ENCODE peak calls at places on chromosomes 7 and 10, in seven cellular contexts. W, K, I, Y, V, O and E are unnamed samples.

GRCh38 chr10:68175954-68176353 is 56.0 kb downstream of the ATOH7 start:
- DNase-seq in W (no peak), K (no peak), I (no peak), Y (no peak), V (no peak), O (no peak), E (no peak)

GRCh38 chr10:12675171-12675570 is 325.8 kb downstream of the CAMK1D start:
- DNase-seq in W (no peak), K (no peak), I (no peak), Y (no peak), V (no peak), O (no peak), E (no peak)

GRCh38 chr7:157235357-157236018 is 96.8 kb downstream of the UBE3C start:
- DNase-seq in W (no peak), K (no peak), I (no peak), Y (no peak), V (no peak), O (no peak), E (no peak)

GRCh38 chr7:70694357-70694908 is 437.5 kb upstream of the GALNT17 start:
- DNase-seq in W (peak), K (peak), I (no peak), Y (no peak), V (peak), O (no peak), E (no peak)

GRCh38 chr7:128221929-128222403 is 19.1 kb upstream of the LEP start:
- DNase-seq in W (no peak), K (no peak), I (no peak), Y (no peak), V (no peak), O (no peak), E (no peak)

GRCh38 chr10:127337801-127338200 is 141.4 kb upstream of the INSYN2A start:
- DNase-seq in W (no peak), K (no peak), I (no peak), Y (no peak), V (no peak), O (no peak), E (no peak)

GRCh38 chr10:131979821-131980270 is 1.9 kb downstream of the BNIP3 start:
- DNase-seq in W (no peak), K (no peak), I (no peak), Y (no peak), V (no peak), O (no peak), E (no peak)

GRCh38 chr7:90642978-90643377 is 46.9 kb downstream of the CDK14 start:
- DNase-seq in W (no peak), K (no peak), I (no peak), Y (no peak), V (no peak), O (no peak), E (no peak)

GRCh38 chr10:16999665-17000451 is 129.8 kb downstream of the CUBN start:
- DNase-seq in W (no peak), K (no peak), I (no peak), Y (no peak), V (no peak), O (no peak), E (no peak)

GRCh38 chr10:125060851-125061556 is 99.4 kb downstream of the CTBP2 start:
- DNase-seq in W (peak), K (peak), I (no peak), Y (peak), V (peak), O (no peak), E (no peak)

GRCh38 chr7:4100148-4100547 is 581.9 kb upstream of the FOXK1 start:
- DNase-seq in W (no peak), K (no peak), I (no peak), Y (no peak), V (no peak), O (no peak), E (no peak)

GRCh38 chr10:79127151-79127961 is 58.6 kb downstream of the ZMIZ1 start:
- DNase-seq in W (peak), K (no peak), I (no peak), Y (no peak), V (no peak), O (no peak), E (peak)

GRCh38 chr7:40572810-40573470 is 438.1 kb downstream of the SUGCT start:
- DNase-seq in W (no peak), K (no peak), I (no peak), Y (no peak), V (no peak), O (no peak), E (no peak)

DNA sequence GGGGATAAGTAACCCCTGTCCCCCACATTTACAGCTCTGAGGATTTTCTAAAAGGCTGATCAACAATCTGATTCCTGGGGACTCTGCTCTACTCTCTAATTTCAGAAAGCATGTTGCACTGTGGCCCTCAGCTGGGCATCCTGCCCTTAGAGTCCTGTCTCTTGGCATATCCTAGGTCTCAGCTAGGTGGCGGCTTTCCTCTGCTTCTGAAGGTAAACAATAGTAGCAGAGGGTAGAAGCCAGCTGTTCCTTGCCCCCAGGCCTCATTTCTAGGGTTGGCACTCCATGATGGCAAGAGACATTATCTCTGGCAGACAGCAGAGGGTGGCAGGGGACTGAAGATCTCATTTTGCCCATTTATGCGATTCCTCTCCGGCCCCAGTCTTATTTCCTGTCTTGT is 77.0 kb downstream of the ADCYAP1R1 start:
- DNase-seq in W (no peak), K (no peak), I (no peak), Y (no peak), V (no peak), O (no peak), E (no peak)
- TF ChIP-seq CTCF in W (no peak), K (no peak), I (no peak), Y (no peak), V (no peak), O (no peak), E (peak)

GRCh38 chr10:120926611-120927010 is 75.4 kb downstream of the WDR11 start:
- DNase-seq in W (no peak), K (no peak), I (no peak), Y (no peak), V (no peak), O (no peak), E (no peak)
- TF ChIP-seq CTCF in W (no peak), K (no peak), I (no peak), Y (no peak), V (no peak), O (no peak), E (no peak)

GRCh38 chr7:134694299-134694698 is 47.6 kb downstream of the BPGM start:
- DNase-seq in W (no peak), K (no peak), I (no peak), Y (peak), V (no peak), O (no peak), E (no peak)
- TF ChIP-seq CTCF in W (peak), K (peak), I (peak), Y (peak), V (peak), O (no peak), E (peak)

GRCh38 chr10:103781329-103782061 is 73.9 kb downstream of the SH3PXD2A start:
- DNase-seq in W (no peak), K (no peak), I (peak), Y (no peak), V (no peak), O (no peak), E (no peak)
- TF ChIP-seq CTCF in W (no peak), K (no peak), I (peak), Y (no peak), V (peak), O (no peak), E (peak)

DNA sequence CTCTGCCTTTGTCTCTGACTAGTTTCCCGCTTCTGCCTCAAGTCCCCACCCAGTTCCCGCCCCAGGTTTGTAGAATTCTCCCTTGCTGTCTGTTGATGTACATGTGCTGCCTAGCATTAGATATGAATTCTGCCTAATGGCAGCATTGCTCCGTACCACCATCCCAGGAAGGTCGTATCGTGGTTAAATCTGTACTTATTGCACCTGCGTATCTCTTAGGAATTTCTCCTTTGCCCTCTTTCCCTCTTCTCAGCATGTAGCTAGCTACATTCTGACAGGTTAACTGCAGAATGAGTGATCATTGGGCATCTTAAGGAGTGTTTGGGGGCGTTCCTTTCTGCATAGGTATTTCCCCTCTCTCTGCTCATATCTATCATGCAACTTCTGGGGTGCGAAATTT is 293.1 kb downstream of the GPR158 start:
- DNase-seq in W (no peak), K (no peak), I (no peak), Y (no peak), V (no peak), O (no peak), E (no peak)
- TF ChIP-seq CTCF in W (no peak), K (no peak), I (no peak), Y (no peak), V (no peak), O (no peak), E (no peak)

GRCh38 chr10:31926765-31927596 is 1.6 kb downstream of the ARHGAP12 start:
- DNase-seq in W (no peak), K (no peak), I (no peak), Y (no peak), V (no peak), O (no peak), E (no peak)

GRCh38 chr10:31928531-31929259 is at the start of gene ARHGAP12:
- DNase-seq in W (peak), K (peak), I (no peak), Y (peak), V (peak), O (peak), E (peak)

GRCh38 chr10:31926154-31926553 is 2.5 kb downstream of the ARHGAP12 start:
- DNase-seq in W (no peak), K (no peak), I (no peak), Y (no peak), V (no peak), O (no peak), E (no peak)

GRCh38 chr10:31929260-31929985 is 792 bp upstream of the ARHGAP12 start:
- DNase-seq in W (peak), K (peak), I (no peak), Y (peak), V (no peak), O (no peak), E (no peak)

DNA sequence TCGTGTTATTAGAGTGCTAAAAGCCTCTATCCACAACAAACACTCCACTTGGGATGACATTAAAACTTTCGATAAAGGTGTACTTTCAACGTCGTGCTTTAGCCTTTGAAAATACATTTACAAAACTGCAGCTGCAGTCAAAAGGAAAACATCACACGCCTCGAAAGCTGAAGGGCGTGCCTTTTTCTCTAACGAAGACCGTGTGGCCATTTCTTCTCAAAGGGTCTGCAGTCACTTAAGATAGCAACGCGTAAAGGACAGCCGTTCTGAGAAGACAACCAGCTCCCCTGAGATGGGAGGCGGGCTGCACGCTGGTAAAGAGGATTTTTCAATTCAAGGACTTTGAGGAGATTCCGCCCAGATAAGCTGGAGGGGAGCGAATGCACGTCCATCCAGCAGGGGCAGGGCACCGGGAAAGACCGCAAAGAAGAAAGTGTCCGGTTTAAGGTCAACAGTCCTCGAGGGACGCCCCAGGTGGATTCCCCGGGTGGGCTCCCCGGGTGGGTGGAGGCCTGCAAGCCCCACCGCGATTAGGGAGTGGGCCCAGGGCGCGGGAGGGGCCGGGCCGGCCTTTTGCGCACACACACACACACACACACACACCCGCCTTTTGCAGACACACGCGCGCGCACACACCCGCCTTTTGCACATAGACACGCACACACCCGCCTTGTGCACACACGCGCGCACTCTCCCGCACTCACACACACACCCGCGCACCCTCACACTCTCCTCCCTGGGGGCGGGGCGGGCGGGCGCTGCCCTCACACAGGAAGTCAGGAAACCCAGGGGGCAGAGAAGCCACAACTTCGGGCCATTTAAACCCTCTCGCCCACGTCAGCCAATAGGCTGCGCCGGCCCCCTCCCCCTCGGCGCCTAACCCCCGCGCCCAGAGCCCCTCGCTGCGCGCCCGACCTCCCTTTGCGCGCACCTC is 767 bp downstream of the ARHGAP12 start:
- DNase-seq in W (peak), K (peak), I (no peak), Y (peak), V (peak), O (peak), E (peak)
- TF ChIP-seq CTCF in W (peak), K (no peak), I (peak), Y (no peak), V (peak), O (no peak), E (peak)

GRCh38 chr10:90583416-90583815 is 274.4 kb downstream of the HTR7 start:
- DNase-seq in W (no peak), K (no peak), I (no peak), Y (no peak), V (no peak), O (no peak), E (no peak)

GRCh38 chr10:90577569-90577968 is 280.3 kb downstream of the HTR7 start:
- DNase-seq in W (no peak), K (no peak), I (no peak), Y (no peak), V (no peak), O (no peak), E (no peak)

GRCh38 chr10:90579602-90580242 is 278.1 kb downstream of the HTR7 start:
- DNase-seq in W (no peak), K (no peak), I (no peak), Y (peak), V (no peak), O (no peak), E (no peak)
- TF ChIP-seq CTCF in W (no peak), K (no peak), I (peak), Y (peak), V (no peak), O (no peak), E (peak)

GRCh38 chr7:131081308-131081707 is 246.4 kb upstream of the MKLN1 start:
- DNase-seq in W (no peak), K (no peak), I (no peak), Y (no peak), V (no peak), O (no peak), E (no peak)

GRCh38 chr7:131087756-131088658 is 239.7 kb upstream of the MKLN1 start:
- DNase-seq in W (no peak), K (no peak), I (no peak), Y (no peak), V (no peak), O (no peak), E (no peak)

GRCh38 chr7:131080754-131081153 is 246.9 kb upstream of the MKLN1 start:
- DNase-seq in W (no peak), K (no peak), I (no peak), Y (no peak), V (no peak), O (no peak), E (no peak)

DNA sequence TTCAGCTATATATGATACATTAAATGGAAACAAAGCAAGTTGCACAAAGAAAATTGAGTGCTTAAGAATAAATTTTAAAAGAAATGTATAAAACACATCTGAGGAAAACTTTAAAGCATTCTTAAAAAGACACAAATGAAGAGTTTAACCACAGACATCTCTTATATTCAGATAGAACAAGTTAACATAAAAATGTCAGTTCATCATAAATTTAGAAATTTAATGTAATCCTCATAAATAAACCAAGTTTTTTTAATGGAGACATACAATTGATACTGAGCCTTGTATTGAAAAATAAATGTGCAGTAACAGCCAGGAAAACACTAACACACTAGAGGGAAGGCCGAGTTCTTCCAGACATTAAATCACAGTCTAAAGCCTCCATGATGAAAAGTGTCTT is 243.9 kb upstream of the MKLN1 start:
- DNase-seq in W (no peak), K (no peak), I (no peak), Y (no peak), V (no peak), O (no peak), E (no peak)
- TF ChIP-seq CTCF in W (no peak), K (no peak), I (no peak), Y (no peak), V (no peak), O (no peak), E (no peak)